ENCODE peak calls at places on chromosomes 16 and 17, in eight cellular contexts. One of them, this sample, is unnamed.

GRCh38 chr17:12388206-12388605 is 277.5 kb upstream of the MYOCD start:
- DNase-seq in GM23248: peak
- DNase-seq in neuronal stem cell: no peak
- DNase-seq in GM23338: no peak
- DNase-seq in mammary epithelial cell: no peak
- DNase-seq in PC-9: no peak
- DNase-seq in fibroblast of lung: peak
- DNase-seq in astrocyte: peak
- DNase-seq in this sample: peak

GRCh38 chr17:30824002-30824355 is 513 bp downstream of the CRLF3 start:
- DNase-seq in astrocyte: no peak
- DNase-seq in neuronal stem cell: no peak
- DNase-seq in PC-9: no peak
- DNase-seq in mammary epithelial cell: peak
- DNase-seq in GM23338: no peak
- DNase-seq in GM23248: peak
- DNase-seq in fibroblast of lung: no peak
- DNase-seq in this sample: peak

GRCh38 chr16:22027633-22028032 is 19.7 kb downstream of the MOSMO start:
- DNase-seq in GM23248: peak
- DNase-seq in PC-9: no peak
- DNase-seq in GM23338: no peak
- DNase-seq in astrocyte: no peak
- DNase-seq in fibroblast of lung: no peak
- DNase-seq in neuronal stem cell: no peak
- DNase-seq in mammary epithelial cell: no peak
- DNase-seq in this sample: no peak

GRCh38 chr16:57501492-57501891 is 15.2 kb upstream of the DOK4 start:
- DNase-seq in mammary epithelial cell: no peak
- DNase-seq in PC-9: no peak
- DNase-seq in GM23248: no peak
- DNase-seq in GM23338: no peak
- DNase-seq in astrocyte: no peak
- DNase-seq in neuronal stem cell: no peak
- DNase-seq in fibroblast of lung: no peak
- DNase-seq in this sample: no peak

GRCh38 chr16:54080524-54081008 is 206.0 kb downstream of the IRX3 start:
- DNase-seq in GM23338: no peak
- DNase-seq in neuronal stem cell: no peak
- DNase-seq in astrocyte: peak
- DNase-seq in fibroblast of lung: peak
- DNase-seq in mammary epithelial cell: peak
- DNase-seq in GM23248: peak
- DNase-seq in PC-9: peak
- DNase-seq in this sample: peak

GRCh38 chr17:19753049-19753444 is 4.9 kb upstream of the ALDH3A1 start:
- DNase-seq in fibroblast of lung: peak
- DNase-seq in neuronal stem cell: no peak
- DNase-seq in mammary epithelial cell: peak
- DNase-seq in GM23248: peak
- DNase-seq in astrocyte: peak
- DNase-seq in PC-9: peak
- DNase-seq in GM23338: no peak
- DNase-seq in this sample: peak

GRCh38 chr17:75511610-75512575 is 3.4 kb downstream of the CASKIN2 start:
- DNase-seq in fibroblast of lung: peak
- DNase-seq in astrocyte: no peak
- DNase-seq in GM23338: no peak
- DNase-seq in PC-9: peak
- DNase-seq in mammary epithelial cell: no peak
- DNase-seq in neuronal stem cell: no peak
- DNase-seq in GM23248: no peak
- DNase-seq in this sample: no peak

GRCh38 chr16:11114366-11115164 is 141.4 kb downstream of the SOCS1 start:
- DNase-seq in astrocyte: no peak
- DNase-seq in PC-9: no peak
- DNase-seq in GM23248: no peak
- DNase-seq in mammary epithelial cell: no peak
- DNase-seq in GM23338: peak
- DNase-seq in neuronal stem cell: no peak
- DNase-seq in fibroblast of lung: no peak
- DNase-seq in this sample: no peak

GRCh38 chr17:17913695-17914332 is 58.4 kb downstream of the TOM1L2 start:
- DNase-seq in GM23338: no peak
- DNase-seq in PC-9: peak
- DNase-seq in neuronal stem cell: no peak
- DNase-seq in astrocyte: peak
- DNase-seq in mammary epithelial cell: peak
- DNase-seq in GM23248: peak
- DNase-seq in fibroblast of lung: peak
- DNase-seq in this sample: peak

GRCh38 chr16:30740364-30741251 is 7.6 kb upstream of the PHKG2 start:
- DNase-seq in fibroblast of lung: peak
- DNase-seq in GM23338: peak
- DNase-seq in GM23248: peak
- DNase-seq in mammary epithelial cell: peak
- DNase-seq in astrocyte: peak
- DNase-seq in neuronal stem cell: no peak
- DNase-seq in PC-9: peak
- DNase-seq in this sample: peak

GRCh38 chr16:81767987-81768592 is 11.0 kb upstream of the PLCG2 start:
- DNase-seq in astrocyte: no peak
- DNase-seq in GM23338: no peak
- DNase-seq in PC-9: no peak
- DNase-seq in fibroblast of lung: no peak
- DNase-seq in mammary epithelial cell: no peak
- DNase-seq in GM23248: no peak
- DNase-seq in neuronal stem cell: no peak
- DNase-seq in this sample: no peak

GRCh38 chr16:68676113-68676860 is 31.2 kb downstream of the CDH3 start:
- DNase-seq in mammary epithelial cell: peak
- DNase-seq in PC-9: peak
- DNase-seq in GM23338: no peak
- DNase-seq in fibroblast of lung: no peak
- DNase-seq in astrocyte: peak
- DNase-seq in neuronal stem cell: no peak
- DNase-seq in GM23248: peak
- DNase-seq in this sample: no peak

GRCh38 chr16:84532299-84532724 is 27.9 kb upstream of the MEAK7 start:
- DNase-seq in astrocyte: peak
- DNase-seq in mammary epithelial cell: peak
- DNase-seq in GM23248: peak
- DNase-seq in GM23338: peak
- DNase-seq in PC-9: peak
- DNase-seq in fibroblast of lung: peak
- DNase-seq in neuronal stem cell: peak
- DNase-seq in this sample: peak

GRCh38 chr16:4624827-4625616 is 396 bp downstream of the MGRN1 start:
- DNase-seq in fibroblast of lung: peak
- DNase-seq in GM23338: peak
- DNase-seq in PC-9: peak
- DNase-seq in astrocyte: peak
- DNase-seq in neuronal stem cell: peak
- DNase-seq in GM23248: peak
- DNase-seq in mammary epithelial cell: peak
- DNase-seq in this sample: peak

GRCh38 chr17:292016-292415 is 60.6 kb downstream of the RPH3AL start:
- DNase-seq in neuronal stem cell: no peak
- DNase-seq in mammary epithelial cell: no peak
- DNase-seq in fibroblast of lung: no peak
- DNase-seq in PC-9: no peak
- DNase-seq in GM23248: no peak
- DNase-seq in astrocyte: no peak
- DNase-seq in GM23338: no peak
- DNase-seq in this sample: peak

GRCh38 chr17:77887464-77888241 is 70.8 kb upstream of the TNRC6C start:
- DNase-seq in mammary epithelial cell: peak
- DNase-seq in astrocyte: peak
- DNase-seq in GM23338: peak
- DNase-seq in GM23248: peak
- DNase-seq in fibroblast of lung: peak
- DNase-seq in neuronal stem cell: peak
- DNase-seq in PC-9: no peak
- DNase-seq in this sample: peak

GRCh38 chr16:78570409-78571141 is 471.1 kb downstream of the WWOX start:
- DNase-seq in fibroblast of lung: no peak
- DNase-seq in neuronal stem cell: no peak
- DNase-seq in GM23338: no peak
- DNase-seq in astrocyte: no peak
- DNase-seq in mammary epithelial cell: no peak
- DNase-seq in GM23248: no peak
- DNase-seq in PC-9: no peak
- DNase-seq in this sample: no peak

GRCh38 chr16:12902511-12903324 is 1.3 kb downstream of the SHISA9 start:
- DNase-seq in fibroblast of lung: no peak
- DNase-seq in neuronal stem cell: peak
- DNase-seq in mammary epithelial cell: peak
- DNase-seq in PC-9: peak
- DNase-seq in GM23338: peak
- DNase-seq in astrocyte: no peak
- DNase-seq in GM23248: no peak
- DNase-seq in this sample: no peak

GRCh38 chr16:23149993-23150364 is 727 bp upstream of the USP31 start:
- DNase-seq in astrocyte: no peak
- DNase-seq in PC-9: no peak
- DNase-seq in GM23248: no peak
- DNase-seq in fibroblast of lung: no peak
- DNase-seq in neuronal stem cell: no peak
- DNase-seq in GM23338: no peak
- DNase-seq in mammary epithelial cell: no peak
- DNase-seq in this sample: peak
- H2AFZ ChIP-seq in astrocyte: peak
- H2AFZ ChIP-seq in PC-9: peak
- H2AFZ ChIP-seq in GM23248: peak
- H2AFZ ChIP-seq in fibroblast of lung: peak
- H2AFZ ChIP-seq in neuronal stem cell: peak
- H2AFZ ChIP-seq in GM23338: peak
- H2AFZ ChIP-seq in mammary epithelial cell: peak
- H2AFZ ChIP-seq in this sample: peak

DNA sequence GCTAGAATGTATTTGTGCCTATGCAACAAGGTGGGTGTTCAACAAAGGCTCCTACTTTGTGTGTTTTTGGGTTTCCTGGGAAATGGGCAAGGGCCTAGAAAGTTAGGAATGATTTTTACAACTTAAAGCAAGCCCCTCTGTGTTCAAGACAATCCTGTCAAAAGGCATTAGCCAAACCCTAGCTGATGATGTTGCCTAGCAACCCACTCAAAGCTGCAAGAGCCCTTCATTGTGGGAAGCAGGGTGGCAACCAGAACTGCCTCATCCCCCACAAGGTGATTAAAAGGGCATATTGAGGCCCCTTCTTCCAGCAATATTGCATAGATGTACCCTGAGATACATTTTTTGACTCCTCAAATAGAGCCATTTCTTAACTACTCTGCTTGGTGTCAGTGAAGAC is 16.0 kb upstream of the RASL10B start:
- DNase-seq in fibroblast of lung: no peak
- DNase-seq in PC-9: no peak
- DNase-seq in mammary epithelial cell: no peak
- DNase-seq in GM23248: no peak
- DNase-seq in GM23338: no peak
- DNase-seq in neuronal stem cell: peak
- DNase-seq in astrocyte: no peak
- DNase-seq in this sample: no peak
- H3K4me3 ChIP-seq in fibroblast of lung: no peak
- H3K4me3 ChIP-seq in PC-9: no peak
- H3K4me3 ChIP-seq in mammary epithelial cell: no peak
- H3K4me3 ChIP-seq in GM23248: no peak
- H3K4me3 ChIP-seq in GM23338: no peak
- H3K4me3 ChIP-seq in neuronal stem cell: no peak
- H3K4me3 ChIP-seq in astrocyte: no peak
- H3K4me3 ChIP-seq in this sample: no peak

DNA sequence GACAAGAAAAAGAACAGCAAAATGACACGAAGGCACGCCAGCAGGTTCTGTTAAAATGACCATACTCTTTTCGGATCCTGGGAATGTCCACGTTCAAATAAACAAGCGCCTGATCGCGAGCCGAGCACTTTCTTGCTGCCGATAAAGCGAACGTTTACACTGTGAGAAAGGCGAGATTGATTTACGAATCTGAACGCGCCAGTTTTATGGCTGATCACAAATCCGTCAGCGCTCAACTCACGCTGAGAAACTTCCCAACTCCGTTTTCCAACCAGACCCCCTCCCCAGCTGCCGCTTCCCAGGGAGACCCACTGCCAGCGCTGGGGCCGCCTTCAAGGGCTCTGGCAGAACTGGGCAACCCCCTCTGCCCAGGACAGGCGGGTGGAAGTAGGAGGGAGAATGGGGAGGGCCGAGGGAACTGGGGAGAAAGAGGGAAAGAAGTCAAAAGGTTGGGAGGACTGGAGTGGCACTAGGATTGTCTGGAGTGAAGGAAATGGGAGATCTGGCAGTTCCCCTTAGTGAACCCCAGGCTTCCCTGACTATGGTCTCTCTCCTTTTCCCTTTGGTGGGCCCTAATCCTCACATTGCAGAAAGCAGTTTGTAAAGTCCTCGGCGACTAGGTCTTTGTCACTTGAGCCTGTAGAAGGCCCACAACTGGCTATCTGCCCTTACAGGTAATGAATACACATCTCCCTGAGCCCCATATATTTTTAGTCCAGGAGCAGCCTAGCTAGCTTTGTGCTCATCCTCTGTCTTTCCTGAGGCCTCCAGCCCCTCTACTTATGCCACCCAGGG is 6.9 kb downstream of the HOXB4 start:
- DNase-seq in astrocyte: no peak
- DNase-seq in neuronal stem cell: no peak
- DNase-seq in fibroblast of lung: peak
- DNase-seq in GM23338: no peak
- DNase-seq in GM23248: peak
- DNase-seq in mammary epithelial cell: peak
- DNase-seq in PC-9: no peak
- DNase-seq in this sample: no peak
- H2AFZ ChIP-seq in astrocyte: no peak
- H2AFZ ChIP-seq in neuronal stem cell: no peak
- H2AFZ ChIP-seq in fibroblast of lung: no peak
- H2AFZ ChIP-seq in GM23338: no peak
- H2AFZ ChIP-seq in GM23248: peak
- H2AFZ ChIP-seq in mammary epithelial cell: no peak
- H2AFZ ChIP-seq in PC-9: no peak
- H2AFZ ChIP-seq in this sample: no peak

GRCh38 chr17:49848739-49849138 is 870 bp upstream of the TAC4 start:
- DNase-seq in GM23338: no peak
- DNase-seq in GM23248: no peak
- DNase-seq in PC-9: no peak
- DNase-seq in fibroblast of lung: no peak
- DNase-seq in mammary epithelial cell: no peak
- DNase-seq in astrocyte: no peak
- DNase-seq in neuronal stem cell: no peak
- DNase-seq in this sample: peak
- H3K4me3 ChIP-seq in GM23338: no peak
- H3K4me3 ChIP-seq in GM23248: no peak
- H3K4me3 ChIP-seq in PC-9: no peak
- H3K4me3 ChIP-seq in fibroblast of lung: no peak
- H3K4me3 ChIP-seq in mammary epithelial cell: no peak
- H3K4me3 ChIP-seq in astrocyte: no peak
- H3K4me3 ChIP-seq in neuronal stem cell: no peak
- H3K4me3 ChIP-seq in this sample: no peak

DNA sequence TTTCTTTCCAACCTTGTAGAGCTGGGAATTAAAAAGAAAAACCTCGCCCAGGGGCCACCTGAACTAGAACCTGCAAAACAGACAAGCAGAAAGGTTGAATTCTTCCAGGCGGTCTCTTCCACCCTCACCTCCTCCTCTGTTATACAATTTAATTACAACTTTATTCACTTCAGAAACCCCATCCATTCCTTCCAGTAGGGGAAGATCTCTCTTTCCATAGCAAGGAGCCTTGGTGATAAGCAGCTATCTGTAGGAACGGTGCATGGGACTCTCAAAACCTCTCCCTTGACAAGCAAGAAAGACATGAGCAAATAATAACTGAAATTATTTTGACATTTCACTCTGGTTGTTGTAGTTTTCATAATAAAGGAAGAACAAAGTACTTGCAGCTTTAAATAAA is 176.0 kb downstream of the RBFOX1 start:
- DNase-seq in astrocyte: no peak
- DNase-seq in neuronal stem cell: no peak
- DNase-seq in mammary epithelial cell: no peak
- DNase-seq in GM23338: peak
- DNase-seq in PC-9: no peak
- DNase-seq in GM23248: no peak
- DNase-seq in fibroblast of lung: no peak
- DNase-seq in this sample: no peak
- H2AFZ ChIP-seq in astrocyte: no peak
- H2AFZ ChIP-seq in neuronal stem cell: no peak
- H2AFZ ChIP-seq in mammary epithelial cell: no peak
- H2AFZ ChIP-seq in GM23338: no peak
- H2AFZ ChIP-seq in PC-9: no peak
- H2AFZ ChIP-seq in GM23248: no peak
- H2AFZ ChIP-seq in fibroblast of lung: no peak
- H2AFZ ChIP-seq in this sample: no peak

This sample was measured in osteoblast.